ENCODE peak calls at places on chromosomes 1 and 21, in ten cellular contexts. D is left lung, O is uterus, I is PC-3, C is tibial artery, S is GM12878, G is cardiac fibroblast, H is H1, W is AG10803, R is dorsolateral prefrontal cortex. U is an unnamed sample.

GRCh38 chr21:45992311-45993209 is 11.0 kb downstream of the COL6A1 start:
- DNase-seq in D (peak; percentile 77), I (no peak), R (peak; percentile 2), W (peak; percentile 67), H (no peak), O (peak; percentile 35), G (no peak), C (peak; percentile 30), S (no peak), U (peak; percentile 86)

GRCh38 chr1:72322910-72323309 is 40.6 kb upstream of the NEGR1 start:
- DNase-seq in D (no peak), O (no peak), I (no peak), W (no peak), C (no peak), H (no peak), R (no peak), S (no peak), G (no peak), U (no peak)

GRCh38 chr1:12162459-12163137 is 4.2 kb upstream of the TNFRSF1B start:
- DNase-seq in W (no peak), H (no peak), G (no peak), D (peak; percentile 45), S (no peak), C (no peak), R (no peak), O (no peak), I (no peak), U (no peak)

GRCh38 chr1:224180783-224181452 is 2.1 kb upstream of the DEGS1 start:
- DNase-seq in G (no peak), D (no peak), O (no peak), C (no peak), W (no peak), I (no peak), R (no peak), S (no peak), H (no peak), U (peak; percentile 48)

GRCh38 chr1:11961230-11961629 is 19.0 kb upstream of the MFN2 start:
- DNase-seq in O (no peak), G (peak; percentile 81), D (no peak), C (no peak), W (peak; percentile 52), H (no peak), S (no peak), R (no peak), I (no peak), U (no peak)

GRCh38 chr1:227779021-227779441 is 36.4 kb upstream of the PRSS38 start:
- DNase-seq in R (no peak), G (no peak), D (peak; percentile 60), W (no peak), H (no peak), O (peak; percentile 12), S (no peak), C (peak; percentile 10), I (no peak), U (peak; percentile 73)

GRCh38 chr1:7993593-7994479 is 32.3 kb downstream of the ERRFI1 start:
- DNase-seq in R (no peak), I (no peak), G (peak; percentile 91), O (no peak), S (peak; percentile 94), C (no peak), W (peak; percentile 57), H (no peak), D (no peak), U (no peak)

GRCh38 chr1:63116016-63116415 is 206.4 kb upstream of the FOXD3 start:
- DNase-seq in S (no peak), R (no peak), I (no peak), C (no peak), H (no peak), O (no peak), D (no peak), G (peak; percentile 48), W (no peak), U (no peak)

GRCh38 chr1:100250807-100251206 is 1.2 kb upstream of the DBT start:
- DNase-seq in W (no peak), G (no peak), D (no peak), R (no peak), C (no peak), S (no peak), O (no peak), I (no peak), H (no peak), U (no peak)

GRCh38 chr1:100249537-100250257 is at the start of gene DBT:
- DNase-seq in I (peak; percentile 94), D (peak; percentile 92), S (peak; percentile 84), O (peak; percentile 96), G (peak; percentile 94), W (peak; percentile 92), C (peak; percentile 98), H (peak; percentile 88), R (peak; percentile 98), U (peak; percentile 97)

GRCh38 chr1:100252901-100253300 is 3.3 kb upstream of the DBT start:
- DNase-seq in I (no peak), W (no peak), S (no peak), O (no peak), G (no peak), R (no peak), C (no peak), D (no peak), H (no peak), U (no peak)

GRCh38 chr1:100249155-100249536 is 488 bp downstream of the DBT start:
- DNase-seq in O (no peak), I (no peak), D (no peak), R (no peak), W (no peak), G (peak; percentile 3), S (no peak), C (no peak), H (no peak), U (no peak)

DNA sequence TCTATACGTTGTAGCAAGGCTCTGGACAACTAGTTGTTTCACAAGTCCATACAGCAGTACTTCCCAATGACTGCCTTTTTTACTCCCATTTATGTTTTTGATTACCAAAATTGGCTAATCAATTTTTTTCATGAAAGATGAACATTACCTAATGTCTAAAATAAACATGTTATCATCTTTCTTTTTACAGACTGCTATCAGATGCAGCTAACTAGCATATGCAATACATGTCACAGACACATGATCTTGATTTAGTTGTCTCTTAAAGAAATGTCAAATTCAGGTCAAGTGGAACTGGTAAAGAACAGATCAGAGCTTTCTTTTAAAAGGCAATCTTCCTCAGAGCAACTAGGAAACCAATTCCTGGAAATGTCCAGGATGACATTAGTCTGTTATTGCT is 630 bp upstream of the DBT start:
- DNase-seq in W (no peak), I (no peak), O (no peak), H (no peak), S (no peak), D (no peak), G (no peak), C (no peak), R (no peak), U (no peak)
- TF ChIP-seq CTCF in W (no peak), I (no peak), O (no peak), H (no peak), S (no peak), D (no peak), G (no peak), C (no peak), R (no peak), U (no peak)

GRCh38 chr1:161164901-161165620 is 1.2 kb upstream of the PPOX start:
- DNase-seq in I (no peak), D (no peak), C (no peak), W (no peak), H (no peak), R (no peak), G (no peak), S (no peak), O (no peak), U (no peak)

GRCh38 chr1:161163793-161164192 is 2.4 kb upstream of the PPOX start:
- DNase-seq in I (no peak), W (no peak), G (no peak), H (no peak), C (no peak), D (no peak), S (no peak), O (no peak), R (no peak), U (no peak)

GRCh38 chr1:161168906-161169305 is 2.7 kb downstream of the PPOX start:
- DNase-seq in R (no peak), S (no peak), O (no peak), C (no peak), H (no peak), I (no peak), D (no peak), G (no peak), W (no peak), U (no peak)

GRCh38 chr1:161165742-161166668 is at the start of gene PPOX:
- DNase-seq in O (peak; percentile 97), C (peak; percentile 99), S (peak; percentile 92), W (peak; percentile 98), I (peak; percentile 99), H (peak; percentile 94), D (peak; percentile 96), G (peak; percentile 99), R (peak; percentile 98), U (peak; percentile 98)

DNA sequence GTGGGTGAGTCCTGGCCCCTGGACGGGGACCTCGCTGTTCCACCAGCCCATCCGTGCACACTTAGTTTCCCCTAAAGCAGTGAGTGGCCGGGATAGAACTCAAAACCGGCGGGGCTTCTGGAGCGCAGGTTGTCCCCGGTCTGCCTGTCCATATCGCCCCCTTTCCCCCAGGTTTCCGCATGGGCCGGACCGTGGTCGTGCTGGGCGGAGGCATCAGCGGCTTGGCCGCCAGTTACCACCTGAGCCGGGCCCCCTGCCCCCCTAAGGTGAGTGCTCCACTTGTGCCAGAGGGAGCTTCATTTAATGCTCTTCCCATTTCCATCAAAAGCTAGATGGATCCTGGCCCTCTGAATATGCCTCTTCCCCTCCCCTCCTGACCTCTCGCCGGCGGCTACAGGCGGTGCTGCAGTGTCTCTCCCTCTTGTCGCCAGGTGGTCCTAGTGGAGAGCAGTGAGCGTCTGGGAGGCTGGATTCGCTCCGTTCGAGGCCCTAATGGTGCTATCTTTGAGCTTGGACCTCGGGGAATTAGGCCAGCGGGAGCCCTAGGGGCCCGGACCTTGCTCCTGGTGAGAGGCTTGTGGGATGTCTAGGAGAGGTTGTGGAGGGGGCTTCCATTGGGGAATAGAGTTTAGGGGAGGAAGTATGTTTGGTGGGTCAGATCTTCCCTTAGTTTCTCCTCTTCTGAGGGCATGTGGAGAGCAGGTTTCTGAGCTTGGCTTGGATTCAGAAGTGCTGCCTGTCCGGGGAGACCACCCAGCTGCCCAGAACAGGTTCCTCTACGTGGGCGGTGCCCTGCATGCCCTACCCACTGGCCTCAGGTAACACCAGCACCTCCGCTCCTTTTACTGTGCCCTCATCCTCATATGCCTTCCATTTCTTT is 683 bp downstream of the PPOX start:
- DNase-seq in I (no peak), H (no peak), S (no peak), W (no peak), R (peak; percentile 17), O (no peak), G (no peak), C (no peak), D (peak; percentile 78), U (no peak)
- H3K4me3 ChIP-seq in I (peak overlapping the region; percentile 75), H (peak overlapping the region; percentile 83), S (peak overlapping the region; percentile 86), W (peak overlapping the region; percentile 92), R (peak overlapping the region; percentile 94), O (peak overlapping the region; percentile 51), G (peak overlapping the region; percentile 77), C (peak overlapping the region; percentile 75), D (peak overlapping the region; percentile 73), U (peak overlapping the region; percentile 59)

DNA sequence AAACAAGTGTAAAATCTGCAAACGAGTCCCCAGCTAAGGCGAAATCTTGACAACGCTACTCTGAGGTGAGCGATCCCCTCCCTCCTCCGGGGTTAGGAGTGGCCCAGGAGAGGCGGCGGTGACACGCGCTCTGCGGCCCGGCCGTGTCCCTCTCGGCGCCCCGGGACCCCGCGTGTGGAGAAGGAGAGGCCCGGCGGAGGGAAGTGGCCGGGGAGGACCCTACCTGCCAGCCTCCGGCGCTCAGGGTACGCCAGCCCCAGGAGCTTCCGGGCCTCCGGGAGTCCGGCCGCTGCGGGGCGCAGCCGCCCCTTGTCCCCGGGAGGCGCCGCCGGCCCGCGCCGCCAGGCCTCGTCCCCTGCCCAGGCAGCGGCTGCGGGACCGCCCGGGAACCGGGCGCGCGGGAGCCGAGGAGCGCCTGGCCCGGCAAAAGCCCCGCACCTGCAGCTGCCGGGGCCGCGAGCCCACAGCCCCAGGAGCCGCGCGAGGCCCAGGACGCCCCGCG is 543 bp downstream of the ABCB10 start:
- DNase-seq in H (no peak), O (no peak), R (peak; percentile 31), S (no peak), D (peak; percentile 91), I (peak; percentile 43), W (peak; percentile 18), G (peak; percentile 21), C (peak; percentile 33), U (peak; percentile 86)
- TF ChIP-seq CTCF in H (no peak), O (no peak), R (peak; percentile 9), S (no peak), D (no peak), I (no peak), W (no peak), G (no peak), C (no peak), U (no peak)

GRCh38 chr1:64955093-64956066 is 11.0 kb downstream of the JAK1 start:
- DNase-seq in O (no peak), C (no peak), H (no peak), I (no peak), R (no peak), G (no peak), W (no peak), D (no peak), S (no peak), U (no peak)
- H3K4me3 ChIP-seq in O (no peak overlapping the region), C (no peak overlapping the region), H (no peak overlapping the region), I (no peak overlapping the region), R (no peak overlapping the region), G (no peak overlapping the region), W (no peak overlapping the region), D (no peak overlapping the region), S (no peak overlapping the region), U (no peak overlapping the region)

U was measured in lower leg skin.